ENCODE peak calls at places on chromosomes 6 and 20, in six cellular contexts. U is NCI-H460; H is stimulated activated CD4-positive, alpha-beta T cell treated with anti-CD3 and anti-CD28 coated beads, Interleukin-2, amount 100 ng/mL, for 48 hours; N is germinal center; E is kidney glomerular epithelial cell; J is HEK293T. Y is an unnamed sample.

GRCh38 chr20:58133020-58133419 is 95.4 kb downstream of the ANKRD60 start:
- DNase-seq in E (no peak), N (no peak), U (no peak), J (no peak), H (no peak), Y (no peak)

GRCh38 chr20:53795170-53795569 is 201.5 kb upstream of the ZNF217 start:
- DNase-seq in U (no peak), E (peak; percentile 18), J (no peak), H (no peak), N (no peak), Y (no peak)

GRCh38 chr6:145028144-145028818 is 707.0 kb downstream of the EPM2A start:
- DNase-seq in N (peak; percentile 6), E (peak; percentile 62), U (peak; percentile 56), J (peak; percentile 34), H (no peak), Y (no peak)

GRCh38 chr6:166958926-166959861 is 2.8 kb upstream of the RNASET2 start:
- DNase-seq in N (peak; percentile 62), J (no peak), U (no peak), E (no peak), H (no peak), Y (no peak)

GRCh38 chr6:118967239-118967638 is 32.3 kb upstream of the MCM9 start:
- DNase-seq in N (no peak), E (no peak), J (no peak), H (no peak), U (no peak), Y (no peak)

GRCh38 chr20:4119854-4120209 is 104.5 kb upstream of the RNF24 start:
- DNase-seq in H (no peak), E (no peak), N (no peak), U (peak; percentile 88), J (no peak), Y (no peak)

GRCh38 chr6:98839788-98840361 is 5.5 kb downstream of the POU3F2 start:
- DNase-seq in N (no peak), J (no peak), H (no peak), E (no peak), U (no peak), Y (no peak)

GRCh38 chr6:376823-377571 is 14.6 kb upstream of the IRF4 start:
- DNase-seq in U (no peak), N (no peak), E (no peak), J (no peak), H (no peak), Y (no peak)

GRCh38 chr20:53804920-53805894 is 211.6 kb upstream of the ZNF217 start:
- DNase-seq in H (no peak), U (no peak), N (no peak), J (no peak), E (no peak), Y (no peak)

GRCh38 chr20:49790077-49790798 is 22.4 kb upstream of the SLC9A8 start:
- DNase-seq in H (no peak), E (no peak), N (no peak), U (no peak), J (no peak), Y (no peak)

GRCh38 chr6:105868823-105869460 is 217.2 kb upstream of the PRDM1 start:
- DNase-seq in U (no peak), E (no peak), H (no peak), N (no peak), J (no peak), Y (no peak)

GRCh38 chr6:32086661-32087573 is 22.2 kb downstream of the TNXB start:
- DNase-seq in J (no peak), N (no peak), H (peak; percentile 19), E (peak; percentile 88), U (no peak), Y (no peak)

GRCh38 chr6:19795211-19795610 is 42.0 kb upstream of the ID4 start:
- DNase-seq in E (no peak), H (no peak), N (no peak), U (no peak), J (no peak), Y (no peak)

GRCh38 chr20:19275630-19276071 is 63.2 kb downstream of the SLC24A3 start:
- DNase-seq in N (no peak), U (no peak), J (no peak), E (no peak), H (no peak), Y (no peak)